ENCODE peak calls at places on chromosomes 4 and X, in eight cellular contexts. T is ovary, U is A549, O is uterus, A is Peyer's patch, F is esophagus squamous epithelium, Z is body of pancreas, Y is heart left ventricle. W is an unnamed sample.
A peak's percentile ranks its signal among the peaks of the same experiment; 100 is the strongest.

GRCh38 chr4:115687356-115687755 is 573.9 kb upstream of the NDST4 start:
- DNase-seq in T (no peak), O (no peak), A (no peak), Y (no peak), Z (no peak), F (no peak), U (peak; percentile 50), W (no peak)

GRCh38 chr4:158121203-158121586 is 51.6 kb downstream of the GASK1B start:
- DNase-seq in Y (peak; percentile 32), Z (no peak), F (no peak), T (no peak), O (peak; percentile 41), A (no peak), U (peak; percentile 37), W (no peak)

GRCh38 chr4:98327694-98328093 is 66.5 kb downstream of the RAP1GDS1 start:
- DNase-seq in Z (no peak), T (no peak), O (no peak), U (no peak), A (no peak), F (no peak), Y (no peak), W (no peak)

GRCh38 chrX:53074987-53075386 is 7.2 kb upstream of the TSPYL2 start:
- DNase-seq in U (peak; percentile 23), T (no peak), Y (no peak), F (no peak), O (no peak), Z (no peak), A (no peak), W (no peak)

GRCh38 chr4:162715401-162715800 is 451.3 kb downstream of the NAF1 start:
- DNase-seq in A (no peak), Y (no peak), Z (no peak), T (no peak), O (no peak), F (no peak), U (no peak), W (no peak)

GRCh38 chr4:126850286-126850685 is 782.5 kb upstream of the INTU start:
- DNase-seq in T (no peak), A (no peak), Y (no peak), U (peak; percentile 85), F (no peak), Z (no peak), O (no peak), W (no peak)

GRCh38 chrX:118756111-118756510 is 28.7 kb downstream of the IL13RA1 start:
- DNase-seq in Y (no peak), A (no peak), F (no peak), Z (no peak), O (no peak), U (no peak), T (no peak), W (no peak)

GRCh38 chr4:108426493-108426892 is 193.9 kb upstream of the RPL34 start:
- DNase-seq in Z (no peak), A (no peak), F (no peak), O (no peak), T (no peak), U (no peak), Y (no peak), W (no peak)

GRCh38 chrX:115560211-115560977 is 580 bp upstream of the PLS3 start:
- DNase-seq in U (peak; percentile 96), F (no peak), Z (peak; percentile 20), O (no peak), A (no peak), Y (no peak), T (no peak), W (no peak)

GRCh38 chrX:115563633-115564182 is 2.7 kb downstream of the PLS3 start:
- DNase-seq in Z (no peak), T (no peak), Y (no peak), O (no peak), U (peak; percentile 25), F (no peak), A (no peak), W (no peak)

GRCh38 chrX:115560978-115561604 is at the start of gene PLS3:
- DNase-seq in U (peak; percentile 94), T (peak; percentile 89), Z (peak; percentile 76), F (peak; percentile 2), O (peak; percentile 84), A (peak; percentile 66), Y (peak; percentile 90), W (no peak)

GRCh38 chrX:115562492-115562872 is 1.5 kb downstream of the PLS3 start:
- DNase-seq in Z (no peak), F (no peak), A (no peak), T (no peak), O (no peak), U (peak; percentile 64), Y (peak; percentile 10), W (no peak)

DNA sequence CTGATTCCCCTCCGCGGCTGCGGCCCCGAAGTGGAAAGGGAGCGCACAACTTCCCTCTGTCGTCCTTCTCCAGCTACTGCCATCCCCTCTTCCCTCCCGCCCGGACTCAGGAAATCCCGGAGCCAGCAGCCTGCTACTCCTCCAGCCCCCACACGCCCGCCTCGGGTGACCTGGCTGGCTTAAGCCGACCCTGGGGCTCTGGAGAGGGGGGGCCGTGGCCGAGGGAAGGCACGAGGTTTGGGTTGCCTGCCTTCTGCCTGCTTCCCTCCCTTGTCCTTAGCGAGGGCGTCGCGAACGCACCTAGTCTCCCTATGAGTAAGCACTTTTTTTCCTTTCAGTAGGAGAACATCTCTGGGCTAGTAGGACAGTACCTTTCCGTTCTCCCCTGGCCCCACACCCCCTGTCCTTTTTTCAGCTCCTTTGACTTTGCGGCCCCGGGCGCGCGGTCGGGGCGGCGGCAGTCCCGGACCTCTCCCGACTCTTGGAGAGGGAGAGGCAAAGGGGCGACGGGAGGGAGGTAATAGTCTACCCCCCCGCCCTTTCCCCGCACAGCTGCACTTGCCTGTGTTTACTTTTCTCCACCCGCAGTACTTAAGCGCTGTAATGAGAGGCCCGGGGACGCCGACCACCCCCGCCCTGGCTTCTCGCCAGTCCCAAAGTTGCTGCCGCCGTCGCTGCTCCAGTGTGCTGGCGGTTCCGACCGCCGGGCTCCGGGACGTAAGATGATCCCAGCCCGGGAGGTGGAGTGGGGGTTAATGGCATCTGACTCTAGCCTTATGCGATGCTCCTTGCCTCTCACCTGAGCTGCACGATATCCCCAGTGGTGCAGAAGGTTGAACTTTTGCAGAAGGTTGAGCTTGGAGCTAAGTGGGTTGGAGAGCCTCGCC is 874 bp downstream of the PLS3 start:
- DNase-seq in U (peak; percentile 45), Z (peak; percentile 45), T (peak; percentile 75), O (peak; percentile 60), A (peak; percentile 52), F (no peak), Y (peak; percentile 46), W (peak; percentile 85)
- TF ChIP-seq CTCF in U (no peak), Z (no peak), T (no peak), O (no peak), A (no peak), F (no peak), Y (no peak), W (no peak)

DNA sequence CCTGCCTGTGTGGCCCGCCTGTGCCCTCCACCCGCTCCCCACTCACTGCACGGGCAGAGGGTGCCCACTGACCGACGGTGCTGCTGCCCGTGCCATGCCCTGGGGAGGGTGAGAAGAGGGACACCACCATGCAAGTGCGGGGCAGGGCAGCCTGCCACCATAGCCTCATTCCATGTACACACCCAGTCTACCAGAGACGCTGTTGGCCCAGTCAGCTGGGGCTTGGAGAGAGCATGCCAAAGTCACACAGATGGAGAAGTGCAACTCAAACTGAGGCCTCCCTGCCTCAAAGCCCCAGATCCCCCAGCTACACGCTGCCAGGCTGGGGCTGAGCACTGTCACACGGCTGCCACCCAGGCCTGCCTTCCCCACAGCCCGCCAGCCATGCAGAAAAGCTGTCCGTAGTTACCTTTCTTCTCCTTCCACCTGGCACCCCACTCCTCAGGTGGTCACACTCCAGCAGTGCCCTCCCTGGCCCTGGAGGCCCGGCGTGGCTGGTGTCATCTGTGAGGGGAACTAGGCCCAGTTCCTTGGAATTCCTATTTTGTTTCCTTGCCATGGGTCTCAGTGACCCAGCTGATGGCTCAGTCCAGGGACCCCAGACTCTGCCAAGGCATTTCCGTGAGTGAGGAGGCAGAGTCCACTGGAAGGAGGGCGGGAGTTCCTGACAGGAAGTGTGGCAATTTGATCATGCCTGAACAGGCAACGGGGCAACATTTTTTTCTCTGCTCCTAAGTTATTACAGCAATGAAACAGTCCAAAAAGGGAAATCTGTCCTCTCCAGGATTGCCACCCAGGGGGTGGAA is at the start of gene SLC2A9:
- DNase-seq in T (no peak), A (no peak), Z (no peak), U (no peak), O (no peak), Y (no peak), F (no peak), W (no peak)
- H3K4me1 ChIP-seq in T (peaks cover 4% of the 10 kb centered on the region), A (peaks cover 39% of the 10 kb centered on the region), Z (peaks cover 15% of the 10 kb centered on the region), U (peaks cover 5% of the 10 kb centered on the region), O (no peaks in the 10 kb centered on the region), Y (peaks cover 31% of the 10 kb centered on the region), F (peaks cover 32% of the 10 kb centered on the region), W (peaks cover 51% of the 10 kb centered on the region)

GRCh38 chrX:120310861-120311631 is at the start of gene TMEM255A:
- DNase-seq in Y (peak; percentile 7), A (no peak), O (peak; percentile 54), U (peak; percentile 15), F (no peak), Z (no peak), T (peak; percentile 68), W (no peak)

GRCh38 chrX:120308558-120308957 is 2.7 kb downstream of the TMEM255A start:
- DNase-seq in O (peak; percentile 16), Z (no peak), Y (no peak), T (peak; percentile 47), F (no peak), A (no peak), U (no peak), W (no peak)

GRCh38 chrX:120309873-120310730 is 1.2 kb downstream of the TMEM255A start:
- DNase-seq in F (no peak), U (peak; percentile 17), O (peak; percentile 23), T (peak; percentile 44), A (no peak), Z (no peak), Y (no peak), W (no peak)

GRCh38 chrX:120311632-120312000 is 355 bp upstream of the TMEM255A start:
- DNase-seq in T (no peak), U (no peak), F (no peak), Y (no peak), O (no peak), A (no peak), Z (no peak), W (no peak)

DNA sequence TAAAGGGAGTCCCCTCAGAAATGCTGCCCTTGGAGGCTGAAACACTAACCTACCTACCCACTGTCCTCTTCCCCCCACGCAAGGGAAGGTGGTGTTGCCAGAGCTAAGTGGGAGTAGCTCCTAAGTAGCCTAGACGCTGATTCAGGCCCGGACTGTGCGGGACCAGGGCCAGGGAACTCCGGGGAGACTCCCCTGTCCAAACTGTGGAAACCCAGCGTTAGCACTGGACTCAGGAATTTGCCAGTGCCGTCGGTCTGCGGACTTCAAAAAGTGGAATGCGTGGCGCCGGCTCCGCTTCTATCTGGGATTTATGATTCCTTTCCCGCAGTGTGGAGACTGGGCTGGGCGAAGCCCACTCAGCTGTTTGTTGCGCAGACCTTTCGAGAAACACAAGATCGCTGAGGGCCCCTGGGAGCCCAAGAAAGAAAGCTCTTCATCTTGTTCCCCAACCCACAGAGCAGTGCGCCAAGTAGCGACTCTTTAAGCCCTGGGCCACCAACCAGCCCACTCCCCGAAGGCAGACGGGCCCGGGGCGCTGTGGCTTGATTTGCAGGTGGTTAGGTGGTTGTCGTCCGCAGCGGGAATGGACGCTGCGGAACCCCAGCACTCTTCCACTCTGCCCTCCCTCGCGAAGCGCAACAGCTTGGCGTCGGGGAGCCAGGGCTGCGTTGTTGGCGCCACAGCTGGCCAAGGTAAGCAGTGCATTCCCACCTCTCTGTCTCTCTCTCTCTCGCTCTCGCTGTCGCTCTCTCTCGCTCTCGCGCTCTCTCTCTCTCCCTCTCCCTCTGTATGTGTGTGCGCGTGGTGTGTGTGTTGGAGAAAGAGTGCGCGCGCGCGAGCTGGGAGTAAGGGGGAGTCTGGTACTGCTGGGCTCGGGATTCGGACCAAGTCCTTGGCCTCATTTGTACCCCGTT is 2.0 kb downstream of the TMEM255A start:
- DNase-seq in O (peak; percentile 57), F (peak; percentile 13), Y (peak; percentile 43), A (no peak), U (peak; percentile 85), Z (peak; percentile 52), T (peak; percentile 83), W (no peak)
- TF ChIP-seq POLR2A in O (no peak), F (no peak), Y (no peak), A (no peak), U (no peak), Z (no peak), T (peak; percentile 14), W (no peak)

GRCh38 chrX:41734530-41734929 is 10.5 kb downstream of the GPR82 start:
- DNase-seq in F (no peak), U (peak; percentile 30), Z (no peak), Y (no peak), T (no peak), O (no peak), A (no peak), W (no peak)
- TF ChIP-seq CTCF in F (peak; percentile 16), U (peak; percentile 50), Z (peak; percentile 8), Y (peak; percentile 38), T (no peak), O (peak; percentile 16), A (no peak), W (no peak)

W was measured in vagina.